ENCODE peak calls at places on chromosomes 6 and 20, in ten cellular contexts. One of them, this sample, is unnamed.
A peak's percentile ranks its signal among the peaks of the same experiment; 100 is the strongest.

GRCh38 chr6:52087498-52087999 is at the start of gene PKHD1:
- DNase-seq in KG1: no peak
- DNase-seq in neural crest cell: no peak
- DNase-seq in nephron progenitor cell: no peak
- DNase-seq in GDM1: no peak
- DNase-seq in MV-4-11: no peak
- DNase-seq in HAP-1: no peak
- DNase-seq in cerebellum: no peak
- DNase-seq in GM10248: peak; percentile 19
- DNase-seq in EL: peak; percentile 13
- DNase-seq in this sample: peak; percentile 3

GRCh38 chr6:7431594-7432390 is 42.2 kb downstream of the RIOK1 start:
- DNase-seq in neural crest cell: no peak
- DNase-seq in nephron progenitor cell: no peak
- DNase-seq in GM10248: no peak
- DNase-seq in KG1: no peak
- DNase-seq in GDM1: no peak
- DNase-seq in EL: no peak
- DNase-seq in cerebellum: no peak
- DNase-seq in HAP-1: no peak
- DNase-seq in MV-4-11: no peak
- DNase-seq in this sample: no peak

GRCh38 chr6:20424679-20425078 is 23.0 kb downstream of the E2F3 start:
- DNase-seq in MV-4-11: peak; percentile 29
- DNase-seq in GDM1: no peak
- DNase-seq in KG1: no peak
- DNase-seq in GM10248: no peak
- DNase-seq in HAP-1: no peak
- DNase-seq in cerebellum: no peak
- DNase-seq in EL: no peak
- DNase-seq in neural crest cell: no peak
- DNase-seq in nephron progenitor cell: no peak
- DNase-seq in this sample: no peak

GRCh38 chr6:122454673-122455072 is 16.9 kb downstream of the SERINC1 start:
- DNase-seq in EL: no peak
- DNase-seq in cerebellum: no peak
- DNase-seq in neural crest cell: no peak
- DNase-seq in GM10248: no peak
- DNase-seq in KG1: no peak
- DNase-seq in HAP-1: no peak
- DNase-seq in MV-4-11: no peak
- DNase-seq in GDM1: no peak
- DNase-seq in nephron progenitor cell: no peak
- DNase-seq in this sample: no peak

GRCh38 chr6:31752739-31753319 is 9.6 kb upstream of the SAPCD1 start:
- DNase-seq in HAP-1: no peak
- DNase-seq in neural crest cell: no peak
- DNase-seq in EL: peak; percentile 80
- DNase-seq in nephron progenitor cell: no peak
- DNase-seq in MV-4-11: no peak
- DNase-seq in GDM1: no peak
- DNase-seq in KG1: no peak
- DNase-seq in cerebellum: no peak
- DNase-seq in GM10248: no peak
- DNase-seq in this sample: no peak

GRCh38 chr20:6157345-6157744 is 34.5 kb upstream of the FERMT1 start:
- DNase-seq in EL: no peak
- DNase-seq in KG1: no peak
- DNase-seq in cerebellum: no peak
- DNase-seq in MV-4-11: peak; percentile 34
- DNase-seq in nephron progenitor cell: no peak
- DNase-seq in neural crest cell: no peak
- DNase-seq in HAP-1: no peak
- DNase-seq in GDM1: no peak
- DNase-seq in GM10248: no peak
- DNase-seq in this sample: no peak

GRCh38 chr6:26158581-26159416 is 71.6 kb downstream of the HFE start:
- DNase-seq in GDM1: peak; percentile 39
- DNase-seq in HAP-1: peak; percentile 73
- DNase-seq in GM10248: peak; percentile 27
- DNase-seq in cerebellum: peak; percentile 39
- DNase-seq in EL: peak; percentile 68
- DNase-seq in neural crest cell: no peak
- DNase-seq in KG1: peak; percentile 92
- DNase-seq in MV-4-11: peak; percentile 74
- DNase-seq in nephron progenitor cell: peak; percentile 23
- DNase-seq in this sample: peak; percentile 67

GRCh38 chr6:13767121-13767794 is 47.1 kb downstream of the MCUR1 start:
- DNase-seq in MV-4-11: no peak
- DNase-seq in GDM1: no peak
- DNase-seq in cerebellum: no peak
- DNase-seq in neural crest cell: no peak
- DNase-seq in HAP-1: peak; percentile 55
- DNase-seq in KG1: no peak
- DNase-seq in EL: peak; percentile 62
- DNase-seq in GM10248: no peak
- DNase-seq in nephron progenitor cell: peak; percentile 24
- DNase-seq in this sample: no peak

GRCh38 chr6:111011360-111012142 is 29.7 kb downstream of the RPF2 start:
- DNase-seq in GDM1: peak; percentile 51
- DNase-seq in KG1: peak; percentile 27
- DNase-seq in HAP-1: peak; percentile 29
- DNase-seq in MV-4-11: peak; percentile 55
- DNase-seq in neural crest cell: no peak
- DNase-seq in GM10248: peak; percentile 58
- DNase-seq in cerebellum: peak; percentile 62
- DNase-seq in nephron progenitor cell: no peak
- DNase-seq in EL: peak; percentile 49
- DNase-seq in this sample: peak; percentile 72

GRCh38 chr6:40695750-40696415 is 108.7 kb upstream of the LRFN2 start:
- DNase-seq in KG1: no peak
- DNase-seq in neural crest cell: no peak
- DNase-seq in MV-4-11: peak; percentile 55
- DNase-seq in GDM1: no peak
- DNase-seq in nephron progenitor cell: no peak
- DNase-seq in cerebellum: no peak
- DNase-seq in GM10248: no peak
- DNase-seq in HAP-1: no peak
- DNase-seq in EL: no peak
- DNase-seq in this sample: no peak

GRCh38 chr6:14232889-14233288 is 115.3 kb downstream of the CD83 start:
- DNase-seq in nephron progenitor cell: no peak
- DNase-seq in GM10248: no peak
- DNase-seq in neural crest cell: no peak
- DNase-seq in GDM1: no peak
- DNase-seq in HAP-1: no peak
- DNase-seq in MV-4-11: no peak
- DNase-seq in EL: no peak
- DNase-seq in KG1: no peak
- DNase-seq in cerebellum: no peak
- DNase-seq in this sample: no peak

GRCh38 chr6:72784581-72784980 is 162.7 kb downstream of the KCNQ5 start:
- DNase-seq in nephron progenitor cell: no peak
- DNase-seq in KG1: no peak
- DNase-seq in cerebellum: no peak
- DNase-seq in MV-4-11: no peak
- DNase-seq in HAP-1: no peak
- DNase-seq in EL: peak; percentile 90
- DNase-seq in neural crest cell: no peak
- DNase-seq in GDM1: no peak
- DNase-seq in GM10248: no peak
- DNase-seq in this sample: no peak

GRCh38 chr6:12555267-12555666 is 161.3 kb upstream of the PHACTR1 start:
- DNase-seq in MV-4-11: no peak
- DNase-seq in GM10248: no peak
- DNase-seq in GDM1: no peak
- DNase-seq in nephron progenitor cell: no peak
- DNase-seq in cerebellum: no peak
- DNase-seq in HAP-1: no peak
- DNase-seq in KG1: no peak
- DNase-seq in EL: peak; percentile 92
- DNase-seq in neural crest cell: no peak
- DNase-seq in this sample: no peak

GRCh38 chr20:16279320-16279719 is 293.9 kb downstream of the KIF16B start:
- DNase-seq in nephron progenitor cell: no peak
- DNase-seq in neural crest cell: no peak
- DNase-seq in HAP-1: no peak
- DNase-seq in GM10248: no peak
- DNase-seq in cerebellum: no peak
- DNase-seq in EL: no peak
- DNase-seq in MV-4-11: no peak
- DNase-seq in KG1: no peak
- DNase-seq in GDM1: no peak
- DNase-seq in this sample: no peak

GRCh38 chr6:56552212-56553130 is 90.2 kb downstream of the DST start:
- DNase-seq in MV-4-11: no peak
- DNase-seq in KG1: no peak
- DNase-seq in nephron progenitor cell: no peak
- DNase-seq in EL: peak; percentile 65
- DNase-seq in neural crest cell: no peak
- DNase-seq in HAP-1: no peak
- DNase-seq in GM10248: no peak
- DNase-seq in cerebellum: no peak
- DNase-seq in GDM1: no peak
- DNase-seq in this sample: no peak

GRCh38 chr6:40674170-40674569 is 87.0 kb upstream of the LRFN2 start:
- DNase-seq in GDM1: no peak
- DNase-seq in nephron progenitor cell: no peak
- DNase-seq in GM10248: no peak
- DNase-seq in KG1: no peak
- DNase-seq in MV-4-11: no peak
- DNase-seq in neural crest cell: no peak
- DNase-seq in EL: no peak
- DNase-seq in cerebellum: peak; percentile 9
- DNase-seq in HAP-1: no peak
- DNase-seq in this sample: peak; percentile 4

GRCh38 chr6:149248688-149249369 is 68.7 kb upstream of the TAB2 start:
- DNase-seq in GM10248: no peak
- DNase-seq in EL: peak; percentile 10
- DNase-seq in GDM1: no peak
- DNase-seq in KG1: no peak
- DNase-seq in cerebellum: no peak
- DNase-seq in nephron progenitor cell: peak; percentile 12
- DNase-seq in HAP-1: peak; percentile 27
- DNase-seq in neural crest cell: no peak
- DNase-seq in MV-4-11: peak; percentile 25
- DNase-seq in this sample: no peak

GRCh38 chr20:49281059-49281912 is 3.4 kb upstream of the ZNFX1 start:
- DNase-seq in HAP-1: peak; percentile 65
- DNase-seq in cerebellum: no peak
- DNase-seq in MV-4-11: peak; percentile 68
- DNase-seq in KG1: no peak
- DNase-seq in GM10248: no peak
- DNase-seq in nephron progenitor cell: no peak
- DNase-seq in GDM1: no peak
- DNase-seq in neural crest cell: no peak
- DNase-seq in EL: peak; percentile 54
- DNase-seq in this sample: no peak

GRCh38 chr20:61756966-61757677 is 308.6 kb downstream of the TAF4 start:
- DNase-seq in nephron progenitor cell: no peak
- DNase-seq in MV-4-11: no peak
- DNase-seq in GM10248: no peak
- DNase-seq in neural crest cell: no peak
- DNase-seq in KG1: no peak
- DNase-seq in GDM1: no peak
- DNase-seq in cerebellum: no peak
- DNase-seq in HAP-1: no peak
- DNase-seq in EL: no peak
- DNase-seq in this sample: no peak

GRCh38 chr6:42454428-42454791 is 2.7 kb upstream of the TRERF1 start:
- DNase-seq in GM10248: no peak
- DNase-seq in HAP-1: no peak
- DNase-seq in neural crest cell: no peak
- DNase-seq in cerebellum: peak; percentile 12
- DNase-seq in KG1: no peak
- DNase-seq in nephron progenitor cell: peak; percentile 40
- DNase-seq in EL: no peak
- DNase-seq in MV-4-11: no peak
- DNase-seq in GDM1: no peak
- DNase-seq in this sample: peak; percentile 48

GRCh38 chr6:129162605-129163004 is 279.7 kb downstream of the LAMA2 start:
- DNase-seq in cerebellum: no peak
- DNase-seq in KG1: no peak
- DNase-seq in MV-4-11: no peak
- DNase-seq in HAP-1: no peak
- DNase-seq in EL: no peak
- DNase-seq in GDM1: no peak
- DNase-seq in neural crest cell: no peak
- DNase-seq in GM10248: no peak
- DNase-seq in nephron progenitor cell: no peak
- DNase-seq in this sample: no peak

GRCh38 chr6:150352321-150353296 is 16.2 kb upstream of the IYD start:
- DNase-seq in HAP-1: no peak
- DNase-seq in cerebellum: no peak
- DNase-seq in nephron progenitor cell: no peak
- DNase-seq in GDM1: no peak
- DNase-seq in MV-4-11: peak; percentile 35
- DNase-seq in neural crest cell: no peak
- DNase-seq in KG1: peak; percentile 32
- DNase-seq in GM10248: no peak
- DNase-seq in EL: peak; percentile 80
- DNase-seq in this sample: no peak

GRCh38 chr6:109660526-109660925 is 30.5 kb downstream of the AK9 start:
- DNase-seq in GM10248: peak; percentile 10
- DNase-seq in HAP-1: no peak
- DNase-seq in GDM1: no peak
- DNase-seq in KG1: no peak
- DNase-seq in EL: peak; percentile 25
- DNase-seq in MV-4-11: no peak
- DNase-seq in cerebellum: no peak
- DNase-seq in neural crest cell: no peak
- DNase-seq in nephron progenitor cell: no peak
- DNase-seq in this sample: no peak

GRCh38 chr6:143556529-143556928 is 45.0 kb upstream of the FUCA2 start:
- DNase-seq in nephron progenitor cell: no peak
- DNase-seq in neural crest cell: no peak
- DNase-seq in EL: peak; percentile 97
- DNase-seq in MV-4-11: no peak
- DNase-seq in HAP-1: no peak
- DNase-seq in GDM1: no peak
- DNase-seq in cerebellum: no peak
- DNase-seq in GM10248: no peak
- DNase-seq in KG1: no peak
- DNase-seq in this sample: no peak

GRCh38 chr6:114170958-114171387 is 171.8 kb downstream of the HS3ST5 start:
- DNase-seq in cerebellum: no peak
- DNase-seq in EL: no peak
- DNase-seq in MV-4-11: no peak
- DNase-seq in GM10248: no peak
- DNase-seq in nephron progenitor cell: no peak
- DNase-seq in neural crest cell: no peak
- DNase-seq in KG1: no peak
- DNase-seq in HAP-1: no peak
- DNase-seq in GDM1: no peak
- DNase-seq in this sample: no peak

GRCh38 chr6:143337201-143337949 is 113.1 kb downstream of the ADAT2 start:
- DNase-seq in MV-4-11: no peak
- DNase-seq in nephron progenitor cell: peak; percentile 61
- DNase-seq in HAP-1: peak; percentile 85
- DNase-seq in neural crest cell: peak; percentile 46
- DNase-seq in GM10248: peak; percentile 12
- DNase-seq in KG1: no peak
- DNase-seq in cerebellum: no peak
- DNase-seq in EL: no peak
- DNase-seq in GDM1: peak; percentile 21
- DNase-seq in this sample: peak; percentile 13

GRCh38 chr6:165219629-165220028 is 89.8 kb downstream of the C6orf118 start:
- DNase-seq in nephron progenitor cell: no peak
- DNase-seq in neural crest cell: no peak
- DNase-seq in GDM1: no peak
- DNase-seq in KG1: no peak
- DNase-seq in MV-4-11: no peak
- DNase-seq in HAP-1: no peak
- DNase-seq in EL: no peak
- DNase-seq in GM10248: no peak
- DNase-seq in cerebellum: no peak
- DNase-seq in this sample: peak; percentile 27

GRCh38 chr20:36792422-36792821 is 18.9 kb upstream of the DSN1 start:
- DNase-seq in cerebellum: peak; percentile 81
- DNase-seq in KG1: no peak
- DNase-seq in neural crest cell: no peak
- DNase-seq in EL: peak; percentile 73
- DNase-seq in HAP-1: peak; percentile 70
- DNase-seq in MV-4-11: peak; percentile 4
- DNase-seq in GM10248: peak; percentile 57
- DNase-seq in GDM1: no peak
- DNase-seq in nephron progenitor cell: peak; percentile 44
- DNase-seq in this sample: peak; percentile 86

This sample was measured in cerebellar cortex.